ENCODE peak calls at places on chromosomes 3 and 15, in eight cellular contexts. Z is tibial nerve, A is Caco-2, U is testis, C is body of pancreas, P is bronchial epithelial cell, K is glutamatergic neuron, X is Calu3. B is an unnamed sample.

GRCh38 chr3:161558256-161558655 is 61.6 kb downstream of the OTOL1 start:
- DNase-seq in Z (no peak), A (no peak), U (no peak), C (peak), P (no peak), K (no peak), X (no peak), B (no peak)

GRCh38 chr3:105409364-105409763 is 42.7 kb downstream of the ALCAM start:
- DNase-seq in Z (no peak), A (no peak), U (no peak), C (no peak), P (peak), K (no peak), X (no peak), B (no peak)

GRCh38 chr3:52533623-52534280 is at the start of gene NT5DC2:
- DNase-seq in Z (peak), A (peak), U (peak), C (peak), P (no peak), K (peak), X (peak), B (peak)

GRCh38 chr15:69713726-69714559 is 261.3 kb downstream of the RPLP1 start:
- DNase-seq in Z (no peak), A (no peak), U (no peak), C (no peak), P (peak), K (no peak), X (peak), B (peak)

GRCh38 chr3:53821631-53822068 is 24.6 kb downstream of the CHDH start:
- DNase-seq in Z (no peak), A (no peak), U (peak), C (peak), P (peak), K (peak), X (no peak), B (no peak)

GRCh38 chr3:80114694-80115093 is 346.9 kb upstream of the ROBO1 start:
- DNase-seq in Z (no peak), A (no peak), U (no peak), C (no peak), P (no peak), K (no peak), X (no peak), B (no peak)

GRCh38 chr15:41483115-41483514 is 10.6 kb upstream of the ITPKA start:
- DNase-seq in Z (no peak), A (no peak), U (no peak), C (no peak), P (no peak), K (no peak), X (no peak), B (peak)

GRCh38 chr3:16419640-16420039 is 93.9 kb downstream of the RFTN1 start:
- DNase-seq in Z (no peak), A (no peak), U (no peak), C (no peak), P (no peak), K (no peak), X (no peak), B (no peak)

GRCh38 chr3:29763115-29763514 is 482.2 kb downstream of the RBMS3 start:
- DNase-seq in Z (no peak), A (no peak), U (no peak), C (no peak), P (no peak), K (no peak), X (no peak), B (no peak)

GRCh38 chr15:57406040-57406772 is 29.9 kb downstream of the CGNL1 start:
- DNase-seq in Z (no peak), A (no peak), U (no peak), C (no peak), P (no peak), K (no peak), X (no peak), B (no peak)

GRCh38 chr15:89735773-89736172 is 15.3 kb downstream of the MESP1 start:
- DNase-seq in Z (no peak), A (no peak), U (no peak), C (no peak), P (no peak), K (no peak), X (no peak), B (no peak)

GRCh38 chr3:49790626-49791411 is 4.5 kb upstream of the IP6K1 start:
- DNase-seq in Z (no peak), A (no peak), U (no peak), C (no peak), P (peak), K (no peak), X (no peak), B (no peak)

GRCh38 chr15:40937762-40938529 is 8.8 kb downstream of the DLL4 start:
- DNase-seq in Z (no peak), A (no peak), U (peak), C (no peak), P (peak), K (no peak), X (peak), B (no peak)

GRCh38 chr3:183455064-183455463 is 26.6 kb upstream of the MCF2L2 start:
- DNase-seq in Z (no peak), A (no peak), U (no peak), C (no peak), P (peak), K (no peak), X (no peak), B (no peak)

GRCh38 chr3:46695962-46696922 is 2.8 kb upstream of the ALS2CL start:
- DNase-seq in Z (no peak), A (no peak), U (peak), C (peak), P (peak), K (peak), X (no peak), B (no peak)

GRCh38 chr3:8589880-8590556 is 54.6 kb downstream of the SSUH2 start:
- DNase-seq in Z (no peak), A (no peak), U (no peak), C (no peak), P (peak), K (no peak), X (no peak), B (no peak)

GRCh38 chr3:39476783-39477182 is 9.3 kb downstream of the MOBP start:
- DNase-seq in Z (no peak), A (no peak), U (no peak), C (no peak), P (no peak), K (no peak), X (no peak), B (no peak)

GRCh38 chr3:8658326-8659212 is 14.0 kb upstream of the SSUH2 start:
- DNase-seq in Z (peak), A (peak), U (peak), C (peak), P (peak), K (no peak), X (peak), B (peak)

GRCh38 chr15:70866982-70867644 is 13.2 kb upstream of the LARP6 start:
- DNase-seq in Z (peak), A (no peak), U (no peak), C (no peak), P (no peak), K (no peak), X (no peak), B (no peak)

GRCh38 chr15:70870066-70870465 is 16.1 kb upstream of the LARP6 start:
- DNase-seq in Z (no peak), A (no peak), U (no peak), C (no peak), P (no peak), K (no peak), X (no peak), B (no peak)

GRCh38 chr15:70873232-70874054 is 18.8 kb downstream of the THAP10 start:
- DNase-seq in Z (no peak), A (no peak), U (no peak), C (no peak), P (no peak), K (no peak), X (no peak), B (no peak)

GRCh38 chr15:70867911-70868467 is 14.0 kb upstream of the LARP6 start:
- DNase-seq in Z (peak), A (no peak), U (peak), C (no peak), P (no peak), K (no peak), X (no peak), B (no peak)

GRCh38 chr15:70869346-70869745 is 15.4 kb upstream of the LARP6 start:
- DNase-seq in Z (no peak), A (no peak), U (no peak), C (no peak), P (no peak), K (no peak), X (no peak), B (no peak)
- TF ChIP-seq CTCF in Z (no peak), A (no peak), U (no peak), C (no peak), P (no peak), K (no peak), X (no peak), B (no peak)

DNA sequence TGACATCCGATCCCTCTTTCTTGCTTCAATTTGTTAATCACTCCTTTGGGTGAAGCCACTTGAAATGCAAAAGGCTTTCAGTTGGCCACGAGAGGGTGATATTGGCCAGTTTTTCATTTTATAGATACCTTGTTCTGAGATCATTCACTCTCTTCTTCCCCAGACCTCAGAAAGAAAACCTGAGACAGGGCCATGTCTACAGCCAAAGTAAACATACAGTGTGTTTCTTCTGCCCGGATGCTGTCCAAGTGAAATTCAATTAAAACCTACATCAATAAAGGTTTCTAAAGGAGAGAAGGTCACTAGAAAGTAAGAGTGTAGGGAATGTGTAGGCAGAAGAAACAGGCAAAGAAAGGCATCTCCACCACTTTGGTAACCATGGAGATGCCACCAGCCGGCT is 39.5 kb upstream of the FMN1 start:
- DNase-seq in Z (no peak), A (peak), U (no peak), C (no peak), P (peak), K (no peak), X (peak), B (no peak)
- TF ChIP-seq CTCF in Z (peak), A (peak), U (no peak), C (peak), P (peak), K (peak), X (no peak), B (peak)

GRCh38 chr3:40961104-40961857 is 238.0 kb upstream of the CTNNB1 start:
- DNase-seq in Z (no peak), A (peak), U (no peak), C (no peak), P (no peak), K (no peak), X (no peak), B (peak)

GRCh38 chr3:40968666-40969065 is 230.6 kb upstream of the CTNNB1 start:
- DNase-seq in Z (no peak), A (no peak), U (no peak), C (no peak), P (no peak), K (no peak), X (no peak), B (no peak)

DNA sequence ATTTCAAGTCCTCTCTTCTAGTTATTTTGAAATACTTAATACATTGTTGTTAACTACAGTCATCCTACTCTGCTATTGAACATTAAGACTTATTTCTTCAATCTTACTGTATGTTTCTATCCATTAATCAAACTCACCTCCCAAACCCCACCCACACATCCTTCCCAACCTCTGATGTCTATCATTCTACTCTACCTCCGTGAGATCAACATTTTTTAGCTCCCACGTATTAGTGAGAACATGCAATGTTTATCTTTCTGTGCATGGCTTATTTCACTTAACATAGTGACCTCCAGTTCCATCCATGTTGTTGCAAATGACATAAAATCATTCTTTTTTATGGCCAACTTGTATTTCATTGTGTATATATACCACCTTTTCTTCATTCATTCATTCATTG is 236.6 kb upstream of the CTNNB1 start:
- DNase-seq in Z (no peak), A (no peak), U (no peak), C (no peak), P (no peak), K (no peak), X (no peak), B (no peak)
- TF ChIP-seq CTCF in Z (no peak), A (no peak), U (no peak), C (no peak), P (no peak), K (no peak), X (no peak), B (no peak)

DNA sequence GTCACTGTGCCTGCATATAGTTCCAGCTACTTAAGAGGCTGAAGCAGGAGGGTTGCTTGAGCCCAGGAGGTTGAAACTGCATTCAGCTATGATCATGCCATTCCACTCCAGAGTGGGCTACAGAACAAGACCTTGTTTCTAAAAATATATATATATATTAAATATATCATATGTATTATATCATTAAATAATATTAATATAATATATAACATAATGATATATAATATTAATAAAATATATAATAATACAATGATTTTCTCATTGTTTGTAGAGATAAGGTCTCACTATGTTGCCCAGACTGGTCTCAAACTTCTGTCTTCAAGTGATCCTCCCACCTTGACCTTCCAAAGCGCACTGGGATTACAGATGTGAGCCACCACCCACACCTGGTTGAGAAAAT is 101.8 kb downstream of the NAALADL2 start:
- DNase-seq in Z (no peak), A (no peak), U (no peak), C (no peak), P (no peak), K (no peak), X (no peak), B (no peak)
- TF ChIP-seq CTCF in Z (no peak), A (no peak), U (no peak), C (no peak), P (no peak), K (no peak), X (no peak), B (no peak)

DNA sequence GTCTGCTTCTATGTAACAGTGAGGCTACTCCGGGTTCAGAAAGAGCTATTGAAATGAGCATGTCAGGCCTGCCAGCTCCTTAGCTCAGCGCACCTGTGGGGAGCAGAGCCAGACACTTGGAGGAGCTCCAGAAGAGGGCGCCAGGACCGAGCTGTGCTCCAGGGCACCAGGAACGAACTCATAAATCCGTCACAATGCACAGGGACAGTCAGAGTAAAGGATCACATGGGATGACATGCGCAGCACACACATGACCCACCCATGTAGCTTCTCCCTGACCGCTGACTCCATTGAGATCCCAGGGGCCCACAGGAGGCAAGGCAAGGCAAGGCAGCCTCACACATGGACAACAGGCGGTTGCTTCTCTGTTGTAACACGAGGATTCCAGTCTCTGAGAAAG is 26.0 kb upstream of the GNB5 start:
- DNase-seq in Z (no peak), A (peak), U (no peak), C (peak), P (peak), K (peak), X (peak), B (peak)
- TF ChIP-seq CTCF in Z (no peak), A (peak), U (no peak), C (no peak), P (peak), K (no peak), X (no peak), B (peak)

GRCh38 chr15:80058851-80059785 is at the start of gene ZFAND6:
- DNase-seq in Z (peak), A (peak), U (peak), C (peak), P (peak), K (peak), X (peak), B (peak)
- TF ChIP-seq CTCF in Z (peak), A (no peak), U (no peak), C (no peak), P (no peak), K (no peak), X (no peak), B (peak)

DNA sequence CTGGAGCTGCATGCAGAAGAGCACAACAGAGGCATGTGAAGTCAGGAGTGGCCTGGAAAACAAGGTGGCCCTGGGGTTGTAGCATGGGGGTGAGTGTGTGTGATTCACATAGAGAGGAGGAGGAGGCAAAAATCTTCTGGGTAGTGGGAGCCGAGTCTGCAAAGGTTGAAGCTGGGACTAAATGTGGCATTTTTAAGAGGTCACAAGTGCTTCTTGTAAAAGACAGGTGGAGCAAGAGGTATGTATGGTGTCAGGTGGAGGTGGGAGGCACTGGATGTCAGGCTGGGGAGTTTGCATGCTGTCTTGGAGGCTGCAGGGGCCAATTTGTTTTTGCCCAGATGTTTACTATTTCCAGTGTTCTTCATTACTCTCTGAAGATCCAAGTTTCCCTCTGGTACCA is 42.4 kb downstream of the C3orf20 start:
- DNase-seq in Z (no peak), A (no peak), U (no peak), C (no peak), P (no peak), K (no peak), X (no peak), B (no peak)
- TF ChIP-seq CTCF in Z (no peak), A (no peak), U (no peak), C (no peak), P (no peak), K (no peak), X (no peak), B (no peak)

B was measured in GM10248.